ENCODE peak calls at places on chromosome 16, in four cellular contexts. V is IMR-90; E is CD8-positive, alpha-beta memory T cell; S is fibroblast of lung. W is an unnamed sample.

GRCh38 chr16:69073181-69073669 is 32.2 kb upstream of the HAS3 start:
- DNase-seq in V (peak), E (no peak), S (peak), W (no peak)

GRCh38 chr16:48381201-48381600 is 4.0 kb downstream of the SIAH1 start:
- DNase-seq in V (peak), E (no peak), S (peak), W (no peak)

GRCh38 chr16:87076950-87077749 is 240.0 kb downstream of the C16orf95 start:
- DNase-seq in V (peak), E (no peak), S (peak), W (no peak)

GRCh38 chr16:87463722-87464690 is 28.8 kb downstream of the ZCCHC14 start:
- DNase-seq in V (peak), E (no peak), S (no peak), W (no peak)

GRCh38 chr16:80896778-80897177 is 92.4 kb upstream of the CDYL2 start:
- DNase-seq in V (no peak), E (no peak), S (no peak), W (no peak)

GRCh38 chr16:15532825-15533224 is 98.4 kb downstream of the BMERB1 start:
- DNase-seq in V (no peak), E (no peak), S (no peak), W (no peak)

GRCh38 chr16:55232822-55233221 is 91.2 kb upstream of the IRX6 start:
- DNase-seq in V (no peak), E (no peak), S (no peak), W (no peak)

GRCh38 chr16:87295661-87296531 is 21.3 kb downstream of the C16orf95 start:
- DNase-seq in V (no peak), E (no peak), S (no peak), W (no peak)

GRCh38 chr16:76897816-76898215 is 293.2 kb upstream of the MON1B start:
- DNase-seq in V (no peak), E (no peak), S (no peak), W (no peak)

GRCh38 chr16:4750896-4751295 is 16.1 kb downstream of the ZNF500 start:
- DNase-seq in V (no peak), E (no peak), S (no peak), W (no peak)

GRCh38 chr16:68417711-68418301 is 30.5 kb downstream of the SMPD3 start:
- DNase-seq in V (no peak), E (peak), S (no peak), W (no peak)

GRCh38 chr16:80708823-80709222 is 95.6 kb downstream of the CDYL2 start:
- DNase-seq in V (no peak), E (no peak), S (no peak), W (no peak)

GRCh38 chr16:79770244-79771064 is 169.9 kb upstream of the MAF start:
- DNase-seq in V (peak), E (peak), S (peak), W (peak)

GRCh38 chr16:82857693-82858337 is 231.0 kb downstream of the CDH13 start:
- DNase-seq in V (no peak), E (no peak), S (no peak), W (no peak)

GRCh38 chr16:52561910-52562741 is 15.2 kb upstream of the TOX3 start:
- DNase-seq in V (no peak), E (no peak), S (no peak), W (no peak)

GRCh38 chr16:30603945-30604315 is 6.3 kb downstream of the ZNF689 start:
- DNase-seq in V (no peak), E (no peak), S (no peak), W (no peak)

GRCh38 chr16:88921603-88921995 is 55.1 kb upstream of the PABPN1L start:
- DNase-seq in V (no peak), E (no peak), S (no peak), W (no peak)

GRCh38 chr16:30380072-30380471 is 2.3 kb downstream of the SEPTIN1 start:
- DNase-seq in V (no peak), E (no peak), S (no peak), W (no peak)

GRCh38 chr16:59719121-59719520 is 985.0 kb upstream of the GOT2 start:
- DNase-seq in V (no peak), E (no peak), S (peak), W (no peak)

GRCh38 chr16:72996291-72997062 is 51.5 kb downstream of the ZFHX3 start:
- DNase-seq in V (no peak), E (no peak), S (no peak), W (no peak)

GRCh38 chr16:75928295-75928694 is 202.0 kb upstream of the CPHXL start:
- DNase-seq in V (peak), E (no peak), S (peak), W (no peak)

GRCh38 chr16:73210686-73211085 is 162.8 kb upstream of the ZFHX3 start:
- DNase-seq in V (no peak), E (no peak), S (no peak), W (no peak)

GRCh38 chr16:15757630-15758251 is 99.1 kb downstream of the MYH11 start:
- DNase-seq in V (no peak), E (no peak), S (no peak), W (no peak)

GRCh38 chr16:86740817-86741799 is 162.8 kb downstream of the FOXL1 start:
- DNase-seq in V (peak), E (no peak), S (peak), W (no peak)

GRCh38 chr16:76535-77272 is 1.3 kb upstream of the MPG start:
- DNase-seq in V (peak), E (no peak), S (peak), W (no peak)

GRCh38 chr16:79066621-79067020 is 533.9 kb downstream of the MAF start:
- DNase-seq in V (no peak), E (no peak), S (no peak), W (no peak)

GRCh38 chr16:84096447-84097005 is 20.2 kb downstream of the MBTPS1 start:
- DNase-seq in V (no peak), E (no peak), S (no peak), W (no peak)

GRCh38 chr16:49625311-49626035 is 230.4 kb downstream of the ZNF423 start:
- DNase-seq in V (no peak), E (no peak), S (no peak), W (no peak)

GRCh38 chr16:10817963-10818941 is at the start of gene TVP23A:
- DNase-seq in V (no peak), E (no peak), S (no peak), W (no peak)

GRCh38 chr16:57138281-57138935 is 46.0 kb downstream of the CPNE2 start:
- DNase-seq in V (no peak), E (no peak), S (no peak), W (peak)
- H3K27ac ChIP-seq in V (no peak), E (no peak), S (no peak), W (no peak)

DNA sequence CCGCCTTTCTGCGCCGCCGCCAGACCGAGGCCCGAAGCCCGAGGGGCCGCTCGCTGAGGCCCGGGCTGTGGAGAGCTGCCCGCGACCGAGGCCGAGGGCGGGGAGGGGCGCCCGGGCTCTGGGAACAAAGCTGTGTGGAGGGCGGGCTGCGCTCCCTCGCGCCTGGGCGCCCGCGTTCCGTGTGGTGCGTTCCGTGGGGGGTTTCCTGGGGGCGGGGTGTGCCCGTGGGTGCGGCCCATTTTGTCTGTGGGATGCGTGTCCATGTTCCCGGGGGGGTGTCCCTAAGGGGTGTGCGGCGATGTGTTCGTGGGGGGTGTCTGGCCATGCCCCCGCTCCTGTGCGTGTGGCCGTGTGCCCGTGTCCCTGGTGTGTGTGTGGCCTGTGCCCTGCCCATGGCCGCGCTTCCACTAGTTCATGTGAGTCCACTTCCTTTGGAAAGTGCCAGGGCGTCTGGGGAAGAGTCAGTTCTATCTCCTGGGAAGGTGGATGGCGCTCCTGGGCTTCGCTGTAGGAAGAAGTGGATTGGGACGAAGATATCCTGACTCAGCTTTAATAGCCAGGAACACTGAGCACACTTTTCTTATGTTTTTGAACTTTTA is 520 bp downstream of the JPT2 start:
- DNase-seq in V (peak), E (peak), S (peak), W (no peak)
- H3K27ac ChIP-seq in V (peak), E (peak), S (peak), W (peak)

GRCh38 chr16:1958715-1959268 is 546 bp upstream of the NDUFB10 start:
- DNase-seq in V (no peak), E (no peak), S (no peak), W (no peak)

GRCh38 chr16:1960665-1961630 is 1.6 kb downstream of the NDUFB10 start:
- DNase-seq in V (peak), E (no peak), S (peak), W (no peak)

GRCh38 chr16:1964046-1964505 is 550 bp downstream of the RPS2 start:
- DNase-seq in V (no peak), E (peak), S (peak), W (no peak)

GRCh38 chr16:1959269-1960039 is at the start of gene NDUFB10:
- DNase-seq in V (peak), E (peak), S (peak), W (peak)

GRCh38 chr16:1961651-1962067 is 2.3 kb downstream of the NDUFB10 start:
- DNase-seq in V (no peak), E (no peak), S (no peak), W (no peak)
- H3K27ac ChIP-seq in V (no peak), E (no peak), S (no peak), W (no peak)

GRCh38 chr16:3690470-3690918 is 26.8 kb downstream of the TRAP1 start:
- DNase-seq in V (peak), E (peak), S (peak), W (peak)
- H3K27ac ChIP-seq in V (no peak), E (no peak), S (peak), W (peak)